ENCODE peak calls at places on chromosomes 5 and 9, in six cellular contexts. I is mesenchymal stem cell, L is IMR-90, J is neuronal stem cell, X is trophoblast cell, B is H1. O is an unnamed sample.

GRCh38 chr9:20620658-20621552 is 1.4 kb downstream of the MLLT3 start:
- DNase-seq in J (peak), B (no peak), L (peak), I (peak), X (peak), O (peak)

GRCh38 chr5:108437425-108437824 is 55.5 kb upstream of the FBXL17 start:
- DNase-seq in L (no peak), I (no peak), J (no peak), X (no peak), B (no peak), O (no peak)

GRCh38 chr9:15137658-15138356 is 169.2 kb downstream of the TTC39B start:
- DNase-seq in X (no peak), J (no peak), I (no peak), B (no peak), L (no peak), O (peak)

GRCh38 chr9:16484744-16485143 is 385.7 kb downstream of the BNC2 start:
- DNase-seq in J (no peak), B (no peak), X (no peak), I (peak), L (peak), O (no peak)

GRCh38 chr5:64834037-64834436 is 65.3 kb downstream of the CWC27 start:
- DNase-seq in X (no peak), B (no peak), J (no peak), L (peak), I (no peak), O (no peak)

GRCh38 chr5:133485468-133485867 is 126.9 kb downstream of the FSTL4 start:
- DNase-seq in B (no peak), L (no peak), J (no peak), I (no peak), X (no peak), O (no peak)

GRCh38 chr5:34923694-34924461 is 5.5 kb upstream of the DNAJC21 start:
- DNase-seq in L (peak), B (no peak), I (peak), X (peak), J (no peak), O (no peak)

GRCh38 chr5:113249216-113249615 is 185.6 kb downstream of the TSSK1B start:
- DNase-seq in I (peak), B (no peak), L (peak), J (no peak), X (no peak), O (no peak)

GRCh38 chr5:88488566-88488965 is 219.9 kb upstream of the TMEM161B start:
- DNase-seq in B (no peak), L (no peak), J (no peak), I (no peak), X (no peak), O (no peak)

GRCh38 chr5:100313657-100314056 is 221.5 kb upstream of the FAM174A start:
- DNase-seq in X (no peak), B (no peak), L (no peak), J (no peak), I (no peak), O (no peak)

GRCh38 chr5:9468070-9468388 is 77.8 kb downstream of the SEMA5A start:
- DNase-seq in I (peak), X (peak), L (peak), J (no peak), B (no peak), O (no peak)

GRCh38 chr5:154842689-154843530 is 7.5 kb downstream of the FAXDC2 start:
- DNase-seq in J (no peak), I (no peak), B (no peak), X (no peak), L (no peak), O (no peak)

GRCh38 chr5:51556833-51557232 is 173.6 kb downstream of the ISL1 start:
- DNase-seq in J (no peak), B (no peak), I (peak), X (no peak), L (no peak), O (no peak)

GRCh38 chr9:78035369-78035993 is 3.9 kb upstream of the GNAQ start:
- DNase-seq in L (peak), X (peak), I (peak), J (peak), B (no peak), O (peak)

GRCh38 chr5:63877961-63878360 is 84.3 kb downstream of the HTR1A start:
- DNase-seq in I (no peak), L (no peak), J (no peak), B (no peak), X (no peak), O (no peak)

GRCh38 chr5:114305402-114306207 is 56.3 kb upstream of the KCNN2 start:
- DNase-seq in L (peak), B (no peak), I (peak), X (no peak), J (peak), O (peak)

GRCh38 chr9:88818495-88819201 is 172.6 kb upstream of the S1PR3 start:
- DNase-seq in L (peak), J (peak), X (no peak), I (peak), B (no peak), O (peak)

GRCh38 chr5:125394661-125395280 is 648.3 kb upstream of the ZNF608 start:
- DNase-seq in L (no peak), J (no peak), I (no peak), B (no peak), X (no peak), O (no peak)

GRCh38 chr5:1188464-1188863 is 12.9 kb upstream of the SLC6A19 start:
- DNase-seq in L (no peak), J (no peak), B (no peak), I (no peak), X (no peak), O (no peak)

GRCh38 chr5:174239718-174240117 is 194.2 kb downstream of the NSG2 start:
- DNase-seq in I (no peak), B (no peak), L (no peak), X (no peak), J (no peak), O (no peak)

GRCh38 chr9:16413509-16414016 is 456.9 kb downstream of the BNC2 start:
- DNase-seq in J (no peak), L (peak), I (peak), B (no peak), X (peak), O (no peak)

GRCh38 chr5:133366438-133366837 is 245.9 kb downstream of the FSTL4 start:
- DNase-seq in X (no peak), J (no peak), B (no peak), L (no peak), I (no peak), O (no peak)

GRCh38 chr5:66742083-66742895 is 146.1 kb downstream of the MAST4 start:
- DNase-seq in X (no peak), J (no peak), L (no peak), I (no peak), B (no peak), O (peak)

GRCh38 chr9:125534934-125535701 is 171.9 kb downstream of the MAPKAP1 start:
- DNase-seq in J (no peak), L (no peak), I (no peak), B (no peak), X (no peak), O (no peak)

GRCh38 chr5:34731435-34732232 is 75.5 kb downstream of the RAI14 start:
- DNase-seq in X (no peak), B (no peak), J (no peak), I (no peak), L (no peak), O (peak)

GRCh38 chr5:139633295-139634027 is 14.7 kb upstream of the CXXC5 start:
- DNase-seq in X (peak), I (peak), B (no peak), L (peak), J (peak), O (peak)

GRCh38 chr9:38157711-38158110 is 88.7 kb upstream of the SHB start:
- DNase-seq in B (no peak), I (no peak), L (no peak), J (no peak), X (no peak), O (no peak)
- H4K91ac ChIP-seq in B (no peak), I (no peak), L (no peak), J (no peak), X (no peak), O (no peak)

GRCh38 chr5:150164640-150165039 is 1.9 kb upstream of the CDX1 start:
- DNase-seq in B (no peak), X (no peak), J (no peak), I (peak), L (peak), O (no peak)

GRCh38 chr5:150168864-150169263 is 2.3 kb downstream of the CDX1 start:
- DNase-seq in I (no peak), L (no peak), J (no peak), X (no peak), B (no peak), O (no peak)

GRCh38 chr5:150166193-150167162 is at the start of gene CDX1:
- DNase-seq in L (no peak), J (no peak), I (no peak), B (no peak), X (no peak), O (peak)

GRCh38 chr5:150167163-150167798 is 703 bp downstream of the CDX1 start:
- DNase-seq in X (no peak), I (no peak), L (no peak), B (no peak), J (no peak), O (no peak)

GRCh38 chr5:150167908-150168307 is 1.3 kb downstream of the CDX1 start:
- DNase-seq in B (no peak), L (no peak), J (no peak), I (no peak), X (no peak), O (peak)
- H4K91ac ChIP-seq in B (no peak), L (no peak), J (no peak), I (no peak), X (no peak), O (no peak)

DNA sequence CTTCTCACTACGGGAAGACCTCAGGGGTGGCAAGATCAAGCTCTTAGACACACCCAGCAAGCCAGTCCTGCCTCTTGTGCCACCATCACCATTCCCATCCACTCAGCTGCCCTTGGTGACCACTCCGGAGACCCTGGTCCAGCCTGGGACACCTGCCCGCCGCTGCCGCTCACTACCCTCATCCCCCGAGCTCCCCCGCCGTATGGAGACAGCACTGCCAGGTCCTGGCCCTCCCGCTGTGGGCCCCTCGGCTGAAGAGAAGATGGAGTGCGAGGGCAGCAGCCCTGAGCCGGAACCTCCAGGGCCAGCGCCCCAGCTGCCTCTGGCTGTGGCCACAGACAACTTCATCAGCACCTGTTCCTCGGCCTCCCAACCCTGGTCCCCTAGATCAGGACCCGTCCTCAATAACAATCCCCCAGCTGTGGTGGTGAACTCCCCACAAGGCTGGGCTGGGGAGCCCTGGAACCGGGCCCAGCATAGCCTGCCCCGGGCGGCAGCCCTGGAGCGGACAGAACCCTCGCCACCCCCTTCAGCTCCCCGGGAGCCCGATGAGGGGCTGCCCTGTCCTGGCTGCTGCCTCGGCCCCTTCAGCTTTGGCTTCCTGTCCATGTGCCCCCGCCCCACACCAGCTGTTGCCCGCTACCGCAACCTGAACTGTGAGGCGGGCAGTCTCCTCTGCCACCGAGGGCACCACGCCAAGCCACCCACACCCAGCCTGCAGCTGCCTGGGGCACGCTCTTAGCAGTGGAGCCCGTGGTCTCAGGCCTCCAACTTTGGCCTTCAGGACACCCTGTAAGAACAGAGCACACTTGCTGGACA is 4.1 kb downstream of the TESK1 start:
- DNase-seq in X (no peak), B (no peak), L (no peak), J (no peak), I (no peak), O (no peak)
- H4K91ac ChIP-seq in X (no peak), B (no peak), L (no peak), J (no peak), I (no peak), O (no peak)

GRCh38 chr5:77333451-77334123 is 123.1 kb downstream of the PDE8B start:
- DNase-seq in J (no peak), X (peak), I (no peak), B (no peak), L (no peak), O (no peak)

GRCh38 chr5:77343165-77343564 is 132.7 kb downstream of the PDE8B start:
- DNase-seq in X (peak), I (no peak), L (no peak), B (no peak), J (no peak), O (no peak)

GRCh38 chr5:77333036-77333435 is 122.6 kb downstream of the PDE8B start:
- DNase-seq in L (no peak), B (no peak), X (peak), J (no peak), I (no peak), O (no peak)

GRCh38 chr5:77339491-77339890 is 129.0 kb downstream of the PDE8B start:
- DNase-seq in X (peak), I (no peak), L (no peak), J (no peak), B (no peak), O (no peak)

DNA sequence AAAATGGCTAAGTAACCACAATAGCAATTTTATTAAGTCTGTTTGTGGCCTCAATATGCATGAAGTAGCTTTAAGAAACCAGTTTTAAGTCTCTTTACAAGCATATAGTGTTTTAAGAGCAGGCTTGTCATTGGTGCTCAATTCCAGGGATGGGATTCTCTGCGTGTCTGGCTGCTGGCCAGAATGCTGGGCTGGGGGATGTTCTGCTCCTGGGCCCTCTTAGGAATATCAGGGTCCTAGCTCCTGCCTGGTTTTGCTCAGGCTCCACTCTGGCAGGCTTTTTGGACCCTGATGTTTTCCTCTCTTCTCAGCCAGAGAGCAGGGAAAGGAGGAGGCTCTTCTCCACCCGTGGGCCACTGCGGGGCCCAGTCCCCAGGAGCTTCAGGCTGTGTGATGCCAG is 127.2 kb downstream of the PDE8B start:
- DNase-seq in X (no peak), B (no peak), J (no peak), I (no peak), L (no peak), O (no peak)
- H4K91ac ChIP-seq in X (no peak), B (no peak), J (no peak), I (no peak), L (no peak), O (no peak)

GRCh38 chr5:157271740-157272271 is 5.9 kb downstream of the CYFIP2 start:
- DNase-seq in I (no peak), L (no peak), J (no peak), X (peak), B (no peak), O (no peak)
- H4K91ac ChIP-seq in I (no peak), L (no peak), J (no peak), X (no peak), B (no peak), O (no peak)

DNA sequence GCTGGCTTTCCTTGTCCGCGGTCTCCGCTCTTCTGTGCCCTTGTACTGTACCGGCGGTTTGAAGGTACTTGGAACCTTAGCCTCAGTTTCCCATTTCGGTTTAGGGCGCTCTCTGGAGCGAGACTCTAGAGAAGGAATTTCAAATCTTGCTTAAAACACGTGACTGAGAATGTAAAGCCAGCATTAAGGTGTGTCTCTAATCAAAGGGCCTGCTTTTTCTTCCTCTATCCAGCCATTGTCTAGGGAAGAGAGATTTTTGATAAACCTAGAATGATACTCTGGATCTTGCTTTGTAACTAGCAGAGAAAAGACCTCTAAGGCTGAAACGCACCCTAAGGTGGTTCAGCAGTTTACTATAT is 701 bp downstream of the GPR107 start:
- DNase-seq in J (no peak), X (peak), B (no peak), L (no peak), I (no peak), O (no peak)
- H4K91ac ChIP-seq in J (no peak), X (peak), B (no peak), L (peak), I (no peak), O (no peak)

GRCh38 chr9:135306699-135307098 is 172.9 kb upstream of the PPP1R26 start:
- DNase-seq in B (no peak), I (no peak), L (no peak), J (no peak), X (no peak), O (no peak)

GRCh38 chr9:135310134-135310533 is 169.4 kb upstream of the PPP1R26 start:
- DNase-seq in B (no peak), L (no peak), X (no peak), I (no peak), J (no peak), O (no peak)

GRCh38 chr9:135307314-135307713 is 172.3 kb upstream of the PPP1R26 start:
- DNase-seq in B (no peak), L (no peak), I (no peak), J (no peak), X (peak), O (no peak)

GRCh38 chr9:135308809-135309762 is 170.5 kb upstream of the PPP1R26 start:
- DNase-seq in L (no peak), X (no peak), B (no peak), I (no peak), J (no peak), O (no peak)

GRCh38 chr9:135309763-135310125 is 169.8 kb upstream of the PPP1R26 start:
- DNase-seq in B (no peak), X (no peak), J (no peak), L (no peak), I (no peak), O (no peak)
- H4K91ac ChIP-seq in B (no peak), X (no peak), J (no peak), L (no peak), I (no peak), O (no peak)

GRCh38 chr9:13857521-13857920 is 456.4 kb downstream of the NFIB start:
- DNase-seq in J (no peak), X (no peak), I (no peak), B (no peak), L (peak), O (no peak)
- H4K91ac ChIP-seq in J (no peak), X (no peak), I (no peak), B (no peak), L (no peak), O (no peak)

GRCh38 chr9:89920131-89920530 is 315.3 kb downstream of the GADD45G start:
- DNase-seq in J (no peak), L (no peak), X (no peak), B (no peak), I (no peak), O (peak)
- H4K91ac ChIP-seq in J (no peak), L (no peak), X (peak), B (no peak), I (no peak), O (no peak)

GRCh38 chr9:129836342-129837007 is 1.2 kb downstream of the USP20 start:
- DNase-seq in J (no peak), I (no peak), X (no peak), B (no peak), L (no peak), O (no peak)

GRCh38 chr9:129840024-129840423 is 4.8 kb downstream of the USP20 start:
- DNase-seq in I (no peak), L (no peak), X (no peak), J (no peak), B (no peak), O (no peak)

GRCh38 chr9:129841071-129841470 is 5.8 kb downstream of the USP20 start:
- DNase-seq in B (no peak), I (no peak), L (no peak), J (no peak), X (no peak), O (no peak)

GRCh38 chr9:129838707-129839259 is 3.5 kb downstream of the USP20 start:
- DNase-seq in L (peak), J (no peak), B (no peak), X (no peak), I (peak), O (no peak)

DNA sequence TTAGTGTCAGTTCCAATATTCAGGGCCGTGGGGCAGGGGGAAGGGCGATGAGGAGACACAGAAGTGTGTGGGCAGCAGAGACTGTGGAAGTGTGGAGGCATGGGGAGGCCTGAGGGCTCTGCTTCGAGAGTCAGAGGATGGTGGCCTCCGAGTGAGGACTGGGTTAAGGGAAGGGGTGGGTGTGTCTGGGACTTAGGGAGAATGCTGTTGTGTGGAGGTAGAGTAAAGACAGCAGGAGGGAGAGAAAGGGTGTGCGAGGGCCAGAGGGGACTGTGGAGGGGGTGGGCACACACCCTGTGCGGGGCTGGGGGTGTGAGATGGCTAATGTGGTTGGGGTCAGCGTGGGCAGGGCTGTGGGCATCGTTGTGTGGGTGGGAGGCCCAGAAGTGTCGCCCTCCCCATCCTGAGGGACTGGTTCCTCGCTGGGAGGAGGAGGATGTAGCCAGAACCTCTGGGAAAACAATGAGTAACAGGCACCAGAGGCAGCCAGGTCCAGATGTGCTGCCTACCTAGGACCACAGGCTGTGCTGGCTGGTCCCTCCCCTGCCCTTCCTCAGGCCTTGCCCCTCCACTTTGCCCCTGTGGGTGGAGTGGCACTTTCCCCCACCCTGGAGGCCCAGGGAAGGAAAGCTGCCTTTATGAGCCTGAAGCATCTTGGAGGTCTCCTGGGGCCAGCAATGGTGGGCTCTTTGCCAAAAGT is 4.2 kb downstream of the USP20 start:
- DNase-seq in X (no peak), B (no peak), L (no peak), J (no peak), I (no peak), O (no peak)
- H4K91ac ChIP-seq in X (no peak), B (peak), L (peak), J (no peak), I (peak), O (no peak)

O was measured in H9.